ENCODE peak calls at places on chromosomes 16 and 17, in eight cellular contexts. L is left ventricle myocardium inferior, H is AG09309, X is lower leg skin, J is uterus, Y is ascending aorta, Z is mammary epithelial cell, E is AG04450. Q is an unnamed sample.

GRCh38 chr16:49414651-49415050 is 41.0 kb downstream of the C16orf78 start:
- DNase-seq in H (no peak), J (no peak), Y (no peak), Z (no peak), E (no peak), L (no peak), X (no peak), Q (no peak)

GRCh38 chr17:49498037-49498615 is 3.0 kb downstream of the NGFR start:
- DNase-seq in E (no peak), J (no peak), Z (no peak), X (no peak), L (no peak), H (no peak), Y (no peak), Q (no peak)

GRCh38 chr16:20904507-20905079 is 4.0 kb downstream of the LYRM1 start:
- DNase-seq in L (no peak), E (no peak), J (no peak), Y (no peak), X (no peak), H (peak; percentile 63), Z (peak; percentile 83), Q (peak; percentile 41)

GRCh38 chr16:4339909-4340308 is 11.2 kb downstream of the PAM16 start:
- DNase-seq in X (no peak), H (no peak), E (peak; percentile 32), J (peak; percentile 61), L (peak; percentile 54), Z (no peak), Y (no peak), Q (no peak)

GRCh38 chr17:77475012-77475976 is 334.5 kb downstream of the SEC14L1 start:
- DNase-seq in L (no peak), X (no peak), Y (no peak), E (peak; percentile 79), Z (peak; percentile 85), H (peak; percentile 56), J (peak; percentile 65), Q (peak; percentile 71)

GRCh38 chr16:5024632-5025031 is 9.1 kb downstream of the NAGPA start:
- DNase-seq in Z (peak; percentile 45), H (no peak), L (no peak), X (no peak), Y (no peak), J (no peak), E (no peak), Q (peak; percentile 70)

GRCh38 chr17:78940708-78941107 is 15.5 kb upstream of the TIMP2 start:
- DNase-seq in E (no peak), X (no peak), Z (no peak), H (no peak), Y (no peak), L (no peak), J (no peak), Q (no peak)

GRCh38 chr17:17019891-17020456 is 22.3 kb upstream of the MPRIP start:
- DNase-seq in Y (no peak), J (no peak), E (no peak), X (no peak), L (peak; percentile 13), H (no peak), Z (peak; percentile 63), Q (peak; percentile 76)

GRCh38 chr16:58299757-58300349 is 5.0 kb upstream of the PRSS54 start:
- DNase-seq in E (no peak), Y (no peak), L (no peak), Z (peak; percentile 4), J (no peak), H (no peak), X (no peak), Q (peak; percentile 21)

GRCh38 chr16:27849621-27850020 is 213.9 kb downstream of the GSG1L start:
- DNase-seq in L (no peak), H (no peak), Z (no peak), X (peak; percentile 60), J (no peak), Y (peak; percentile 16), E (no peak), Q (no peak)

GRCh38 chr17:9768381-9768934 is 22.9 kb downstream of the DHRS7C start:
- DNase-seq in E (no peak), J (no peak), X (no peak), Z (peak; percentile 20), H (no peak), Y (no peak), L (no peak), Q (peak; percentile 41)

GRCh38 chr17:8153550-8153956 is 1.3 kb upstream of the PER1 start:
- DNase-seq in E (peak; percentile 92), J (peak; percentile 90), L (peak; percentile 73), Y (peak; percentile 94), H (peak; percentile 95), X (peak; percentile 96), Z (peak; percentile 94), Q (peak; percentile 98)

GRCh38 chr17:59751955-59752413 is 44.5 kb downstream of the VMP1 start:
- DNase-seq in L (no peak), Y (no peak), H (no peak), E (no peak), Z (no peak), J (no peak), X (no peak), Q (no peak)

GRCh38 chr16:5466551-5466950 is 369.0 kb upstream of the EEF2KMT start:
- DNase-seq in L (no peak), X (no peak), J (no peak), E (no peak), Z (no peak), Y (no peak), H (no peak), Q (no peak)

GRCh38 chr16:85755929-85756768 is 5.3 kb upstream of the C16orf74 start:
- DNase-seq in E (no peak), H (no peak), Z (no peak), J (no peak), Y (no peak), L (no peak), X (no peak), Q (no peak)

GRCh38 chr17:68034452-68034776 is 1.1 kb upstream of the KPNA2 start:
- DNase-seq in Z (no peak), X (no peak), J (no peak), Y (no peak), E (no peak), L (no peak), H (no peak), Q (no peak)

GRCh38 chr17:34370997-34371395 is 8.0 kb upstream of the CCL1 start:
- DNase-seq in X (no peak), H (peak; percentile 11), Y (no peak), Z (peak; percentile 17), L (no peak), E (no peak), J (no peak), Q (peak; percentile 41)

GRCh38 chr17:3866269-3866668 is 20.2 kb upstream of the NCBP3 start:
- DNase-seq in X (no peak), J (no peak), E (no peak), Z (no peak), Y (no peak), H (no peak), L (no peak), Q (no peak)

GRCh38 chr17:3864534-3864933 is 18.5 kb upstream of the NCBP3 start:
- DNase-seq in L (no peak), X (no peak), E (no peak), J (no peak), Y (no peak), Z (no peak), H (no peak), Q (no peak)

GRCh38 chr17:3865166-3865565 is 19.1 kb upstream of the NCBP3 start:
- DNase-seq in Y (peak; percentile 77), H (no peak), J (no peak), L (no peak), E (no peak), Z (no peak), X (no peak), Q (no peak)

GRCh38 chr17:3867606-3868005 is 21.6 kb upstream of the NCBP3 start:
- DNase-seq in Z (no peak), X (no peak), J (no peak), E (no peak), L (no peak), Y (no peak), H (no peak), Q (no peak)

GRCh38 chr17:3867106-3867505 is 21.1 kb upstream of the NCBP3 start:
- DNase-seq in E (no peak), Z (no peak), H (no peak), X (no peak), J (no peak), Y (no peak), L (no peak), Q (no peak)
- TF ChIP-seq CTCF in E (no peak), Z (no peak), H (no peak), X (no peak), J (no peak), Y (no peak), L (no peak), Q (no peak)

GRCh38 chr16:83952587-83952939 is 477 bp upstream of the OSGIN1 start:
- DNase-seq in J (no peak), L (no peak), H (no peak), E (no peak), X (no peak), Y (no peak), Z (no peak), Q (peak; percentile 71)
- H3K4me3 ChIP-seq in J (no peak overlapping the region), L (peak overlapping the region; percentile 83), H (no peak overlapping the region), E (peak overlapping the region; percentile 75), X (no peak overlapping the region), Y (peak overlapping the region; percentile 36), Z (peak overlapping the region; percentile 66), Q (no peak overlapping the region)

GRCh38 chr17:80263253-80264047 is 2.8 kb downstream of the RNF213 start:
- DNase-seq in X (peak; percentile 96), J (peak; percentile 82), H (peak; percentile 42), Z (peak; percentile 77), Y (peak; percentile 89), E (peak; percentile 78), L (peak; percentile 75), Q (peak; percentile 55)
- TF ChIP-seq CTCF in X (no peak), J (no peak), H (peak; percentile 7), Z (peak; percentile 9), Y (no peak), E (peak; percentile 29), L (peak; percentile 21), Q (no peak)

GRCh38 chr17:14547016-14547415 is 246.1 kb downstream of the HS3ST3B1 start:
- DNase-seq in X (no peak), Z (no peak), Y (no peak), H (no peak), J (no peak), L (no peak), E (no peak), Q (no peak)

GRCh38 chr17:14547556-14547955 is 246.7 kb downstream of the HS3ST3B1 start:
- DNase-seq in J (no peak), E (no peak), Y (no peak), L (no peak), H (no peak), X (no peak), Z (no peak), Q (no peak)

GRCh38 chr17:14553847-14554246 is 253.0 kb downstream of the HS3ST3B1 start:
- DNase-seq in H (no peak), X (no peak), E (no peak), Y (no peak), J (no peak), L (no peak), Z (no peak), Q (no peak)

GRCh38 chr17:14557482-14557881 is 256.6 kb downstream of the HS3ST3B1 start:
- DNase-seq in Y (no peak), Z (no peak), L (no peak), E (no peak), X (no peak), H (no peak), J (no peak), Q (no peak)

DNA sequence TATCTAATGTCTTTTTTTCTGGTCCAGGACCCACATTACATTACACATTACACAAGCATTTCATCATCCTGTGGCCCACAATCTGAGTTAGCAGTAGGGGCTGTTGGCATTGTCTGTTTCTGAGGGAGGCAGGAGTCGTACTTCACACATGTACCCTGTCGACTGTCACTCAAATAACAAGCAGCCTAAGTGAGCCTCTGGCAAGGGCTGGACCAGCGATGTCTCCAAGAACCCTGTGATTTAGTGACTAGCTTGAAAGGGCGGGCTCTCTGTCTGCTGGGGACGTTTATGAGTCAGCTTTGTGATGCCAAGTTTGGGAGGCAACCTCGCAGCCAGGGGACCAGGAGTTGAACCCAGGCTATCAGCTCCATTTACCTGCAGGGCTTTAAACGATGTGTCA is 251.4 kb downstream of the HS3ST3B1 start:
- DNase-seq in Y (no peak), H (no peak), L (no peak), X (no peak), Z (no peak), E (no peak), J (no peak), Q (no peak)
- H3K4me3 ChIP-seq in Y (no peak overlapping the region), H (no peak overlapping the region), L (no peak overlapping the region), X (no peak overlapping the region), Z (no peak overlapping the region), E (no peak overlapping the region), J (no peak overlapping the region), Q (no peak overlapping the region)

Q was measured in epithelial cell of esophagus.